ENCODE peak calls at places on chromosome 4, in nine cellular contexts. W is effector memory CD4-positive, alpha-beta T cell; N is AG09309; O is astrocyte; I is astrocyte of the spinal cord; T is fibroblast of mammary gland; F is MM.1S; E is CD4-positive, alpha-beta memory T cell; X is IMR-90. D is an unnamed sample.

GRCh38 chr4:151660676-151661075 is 100.1 kb downstream of the GATB start:
- DNase-seq in I (no peak), O (no peak), X (no peak), N (no peak), F (no peak), W (no peak), T (no peak), E (no peak), D (no peak)

GRCh38 chr4:180057891-180058643 is 2185.1 kb upstream of the TENM3 start:
- DNase-seq in F (peak), X (no peak), O (peak), I (peak), T (peak), E (no peak), N (no peak), W (no peak), D (no peak)

GRCh38 chr4:126935784-126936183 is 697.0 kb upstream of the INTU start:
- DNase-seq in O (no peak), E (no peak), N (no peak), T (no peak), I (no peak), X (no peak), W (no peak), F (no peak), D (no peak)

GRCh38 chr4:1207603-1208265 is 35.4 kb upstream of the SPON2 start:
- DNase-seq in F (no peak), I (peak), T (peak), N (no peak), W (no peak), E (no peak), X (peak), O (peak), D (no peak)

GRCh38 chr4:125303821-125304220 is 10.9 kb upstream of the FAT4 start:
- DNase-seq in I (no peak), O (no peak), T (no peak), X (no peak), W (no peak), F (no peak), E (no peak), N (no peak), D (no peak)

GRCh38 chr4:127922226-127922625 is 41.5 kb downstream of the PLK4 start:
- DNase-seq in E (no peak), X (no peak), N (no peak), I (no peak), T (peak), F (no peak), O (no peak), W (no peak), D (no peak)

GRCh38 chr4:176433983-176434382 is 114.2 kb downstream of the SPCS3 start:
- DNase-seq in O (peak), T (no peak), X (peak), E (no peak), F (no peak), W (no peak), I (no peak), N (no peak), D (no peak)

GRCh38 chr4:123939621-123940020 is 543.0 kb downstream of the SPRY1 start:
- DNase-seq in X (peak), W (no peak), N (peak), T (peak), O (peak), F (no peak), I (peak), E (no peak), D (peak)

GRCh38 chr4:41750158-41750623 is 1.7 kb upstream of the PHOX2B start:
- DNase-seq in E (no peak), X (no peak), N (no peak), W (no peak), O (no peak), F (no peak), I (no peak), T (no peak), D (no peak)

GRCh38 chr4:85828295-85828910 is 353.5 kb downstream of the ARHGAP24 start:
- DNase-seq in E (no peak), O (peak), X (peak), W (no peak), F (no peak), I (peak), T (peak), N (no peak), D (no peak)

GRCh38 chr4:109559625-109559982 is 442 bp upstream of the MCUB start:
- DNase-seq in E (no peak), X (no peak), N (no peak), W (no peak), F (no peak), T (no peak), I (no peak), O (peak), D (no peak)

GRCh38 chr4:188989371-188989770 is 850.1 kb downstream of the TRIML1 start:
- DNase-seq in E (no peak), O (no peak), N (no peak), W (no peak), X (no peak), I (no peak), T (peak), F (no peak), D (no peak)

GRCh38 chr4:73603854-73604584 is 16.2 kb downstream of the RASSF6 start:
- DNase-seq in F (no peak), I (no peak), N (no peak), T (peak), X (peak), W (no peak), O (no peak), E (no peak), D (no peak)

GRCh38 chr4:32884198-32884597 is 2164.0 kb downstream of the PCDH7 start:
- DNase-seq in I (peak), F (no peak), O (peak), T (peak), X (no peak), W (no peak), E (no peak), N (no peak), D (peak)

GRCh38 chr4:167234388-167234881 is at the start of gene SPOCK3:
- DNase-seq in I (peak), N (no peak), W (no peak), T (peak), O (peak), E (no peak), F (peak), X (no peak), D (no peak)

GRCh38 chr4:52103314-52103713 is 52.2 kb downstream of the SPATA18 start:
- DNase-seq in I (no peak), O (no peak), T (peak), N (no peak), E (no peak), F (no peak), W (no peak), X (no peak), D (no peak)

GRCh38 chr4:2863649-2864048 is 20.0 kb downstream of the ADD1 start:
- DNase-seq in W (no peak), I (no peak), T (no peak), E (no peak), O (no peak), F (no peak), N (no peak), X (no peak), D (no peak)

GRCh38 chr4:2860391-2861348 is 17.0 kb downstream of the ADD1 start:
- DNase-seq in O (peak), N (no peak), I (peak), E (no peak), X (peak), T (no peak), W (no peak), F (no peak), D (no peak)

GRCh38 chr4:2862528-2862927 is 18.9 kb downstream of the ADD1 start:
- DNase-seq in W (no peak), F (no peak), T (peak), N (no peak), I (peak), O (peak), X (peak), E (no peak), D (no peak)

GRCh38 chr4:2859514-2859913 is 15.9 kb downstream of the ADD1 start:
- DNase-seq in W (no peak), N (no peak), T (no peak), X (no peak), I (no peak), O (no peak), E (no peak), F (no peak), D (no peak)

DNA sequence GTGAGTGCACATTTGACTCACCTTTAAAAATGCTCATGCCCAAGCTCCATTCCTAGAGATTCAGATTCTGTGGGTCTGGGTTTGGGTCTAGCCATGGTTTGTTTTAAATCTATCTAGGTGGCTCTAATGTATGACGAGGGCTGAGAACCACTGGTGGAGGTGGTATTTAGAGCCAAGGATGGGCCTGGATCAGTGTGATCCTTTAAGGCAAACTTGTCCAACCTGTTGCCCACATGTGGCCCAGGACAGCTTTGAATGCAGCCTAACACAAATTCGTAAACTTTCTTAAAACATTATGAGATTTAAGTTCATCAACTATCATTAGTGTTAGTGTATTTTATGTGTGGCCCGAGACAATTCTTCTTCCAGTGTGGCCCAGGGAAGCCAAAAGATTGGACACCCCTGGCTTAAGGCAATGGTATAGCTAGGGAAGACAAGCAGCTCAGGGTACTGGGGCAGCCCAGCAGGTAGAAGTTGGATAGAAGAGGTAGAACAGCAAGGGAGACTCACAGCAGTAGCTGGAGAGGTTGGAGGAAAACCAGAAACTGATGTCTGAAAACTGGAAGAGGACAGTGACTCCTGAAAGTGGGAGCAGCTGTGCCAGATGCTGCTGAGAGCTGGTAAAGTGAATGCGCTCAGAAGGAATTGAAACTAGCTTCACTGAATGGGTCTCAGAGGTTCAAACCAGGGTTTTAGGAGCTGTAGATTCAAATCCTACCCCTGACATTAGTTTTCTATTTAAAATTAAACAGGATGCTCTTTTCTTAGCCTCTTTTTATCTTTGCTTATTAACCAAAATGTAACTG is 18.2 kb downstream of the ADD1 start:
- DNase-seq in E (no peak), X (no peak), O (no peak), I (no peak), N (no peak), W (no peak), T (no peak), F (no peak), D (no peak)
- H3K4me3 ChIP-seq in E (no peak), X (no peak), O (no peak), I (no peak), N (no peak), W (no peak), T (no peak), F (no peak), D (no peak)

GRCh38 chr4:163179207-163179606 is 12.5 kb upstream of the NAF1 start:
- DNase-seq in N (no peak), T (no peak), O (no peak), I (no peak), W (no peak), E (no peak), X (no peak), F (no peak), D (no peak)

GRCh38 chr4:163173713-163174112 is 7.0 kb upstream of the NAF1 start:
- DNase-seq in W (no peak), X (no peak), E (no peak), I (no peak), O (no peak), F (no peak), T (no peak), N (no peak), D (no peak)

GRCh38 chr4:163180087-163180486 is 13.4 kb upstream of the NAF1 start:
- DNase-seq in X (no peak), W (no peak), T (no peak), I (no peak), F (no peak), N (no peak), O (no peak), E (no peak), D (no peak)

GRCh38 chr4:163172666-163173065 is 6.0 kb upstream of the NAF1 start:
- DNase-seq in W (no peak), X (no peak), I (no peak), F (no peak), N (no peak), T (no peak), O (no peak), E (no peak), D (no peak)

GRCh38 chr4:163175971-163176958 is 9.6 kb upstream of the NAF1 start:
- DNase-seq in E (no peak), X (no peak), N (no peak), T (no peak), W (no peak), F (no peak), O (no peak), I (no peak), D (no peak)
- H3K4me3 ChIP-seq in E (no peak), X (no peak), N (no peak), T (no peak), W (no peak), F (no peak), O (no peak), I (no peak), D (no peak)

DNA sequence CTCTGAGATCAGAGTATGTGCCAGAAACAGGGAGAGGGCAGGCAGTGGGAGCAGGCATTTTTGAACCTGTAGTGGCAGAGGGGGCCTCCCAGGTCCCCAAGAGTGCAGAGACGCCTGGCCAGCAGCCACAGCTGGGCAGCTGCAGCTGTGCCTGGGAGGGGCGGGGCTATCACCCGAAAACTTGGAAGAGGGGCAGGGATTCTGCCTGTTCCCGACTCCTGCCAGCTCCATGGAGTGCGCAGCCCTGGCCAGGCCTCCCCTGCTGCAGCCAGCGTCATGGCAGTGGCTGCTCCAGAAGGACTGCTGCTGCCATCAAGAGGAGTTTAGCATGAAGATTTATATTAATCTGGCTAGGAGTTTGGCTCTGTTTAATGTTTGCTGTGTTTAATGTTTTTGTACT is 532.0 kb upstream of the PITX2 start:
- DNase-seq in F (no peak), W (no peak), N (no peak), T (no peak), E (no peak), X (no peak), O (no peak), I (no peak), D (no peak)
- H3K4me3 ChIP-seq in F (no peak), W (no peak), N (no peak), T (no peak), E (no peak), X (no peak), O (no peak), I (no peak), D (no peak)

DNA sequence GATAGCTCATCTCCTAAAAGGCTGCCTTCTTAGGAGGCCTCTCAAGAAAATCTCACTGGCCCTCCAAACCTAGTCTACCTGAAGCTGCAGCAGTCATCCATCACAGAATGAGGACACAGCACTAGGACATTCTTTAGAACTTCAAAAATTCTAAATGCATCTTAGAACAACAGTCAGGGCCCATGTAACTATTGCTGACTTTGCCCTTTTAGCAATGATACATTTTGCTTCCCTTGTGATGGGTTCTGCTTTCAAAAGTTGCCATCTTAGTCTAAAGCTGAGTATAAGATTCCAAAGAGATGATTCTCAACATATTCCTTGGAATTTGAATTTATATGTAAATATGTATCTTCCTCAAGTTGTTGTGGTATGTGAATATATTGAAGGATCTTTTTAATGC is 793.0 kb downstream of the RAB28 start:
- DNase-seq in X (no peak), F (no peak), N (no peak), T (no peak), W (no peak), O (no peak), E (no peak), I (no peak), D (no peak)
- H3K4me3 ChIP-seq in X (no peak), F (no peak), N (no peak), T (no peak), W (no peak), O (no peak), E (no peak), I (no peak), D (no peak)

DNA sequence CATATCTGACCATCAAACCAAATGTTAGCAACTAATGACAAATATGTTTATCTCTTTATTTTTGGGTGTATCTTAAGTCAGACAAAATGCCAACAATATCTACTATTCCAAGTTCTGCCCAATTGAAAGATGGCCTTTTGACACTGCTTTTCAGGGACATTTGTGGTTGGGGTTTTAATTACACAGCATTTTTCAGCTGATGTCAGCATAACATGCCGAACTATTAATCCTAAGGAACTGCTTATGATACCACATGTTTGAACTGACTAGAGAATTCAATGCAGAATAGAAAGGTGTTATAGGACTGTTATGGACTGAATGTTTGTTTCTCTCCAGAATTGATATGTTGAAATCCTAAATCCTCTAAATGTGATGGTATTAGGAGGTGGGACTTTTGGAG is 445.1 kb downstream of the TMA16 start:
- DNase-seq in N (no peak), X (no peak), T (no peak), I (no peak), E (no peak), W (no peak), F (no peak), O (no peak), D (no peak)
- H3K4me3 ChIP-seq in N (no peak), X (no peak), T (no peak), I (no peak), E (no peak), W (no peak), F (no peak), O (no peak), D (no peak)

GRCh38 chr4:114588305-114588704 is 10.3 kb upstream of the UGT8 start:
- DNase-seq in E (no peak), T (no peak), I (no peak), O (no peak), N (no peak), X (no peak), W (no peak), F (no peak), D (no peak)

GRCh38 chr4:114582625-114583024 is 16.0 kb upstream of the UGT8 start:
- DNase-seq in T (no peak), W (no peak), N (no peak), O (no peak), F (no peak), E (no peak), I (no peak), X (no peak), D (no peak)
- H3K4me3 ChIP-seq in T (no peak), W (no peak), N (no peak), O (no peak), F (no peak), E (no peak), I (no peak), X (no peak), D (no peak)